ENCODE peak calls at places on chromosomes 3 and 15, in nine cellular contexts. C, G, P, D, T, V, J, Q and U are unnamed samples. For H3K36me3, the result is how much of the 10 kb centered on the place peaks cover.

GRCh38 chr15:66390670-66391069 is 4.0 kb downstream of the MAP2K1 start:
- DNase-seq in C (peak), G (peak), P (no peak), D (no peak), T (peak), V (no peak), J (peak), Q (peak), U (no peak)

GRCh38 chr15:94230886-94231727 is at the start of gene MCTP2:
- DNase-seq in C (peak), G (peak), P (peak), D (peak), T (peak), V (peak), J (peak), Q (peak), U (peak)

GRCh38 chr15:38554354-38554753 is 10.3 kb downstream of the RASGRP1 start:
- DNase-seq in C (no peak), G (no peak), P (no peak), D (no peak), T (no peak), V (no peak), J (no peak), Q (no peak), U (no peak)

GRCh38 chr3:111810909-111811308 is 48.2 kb upstream of the PHLDB2 start:
- DNase-seq in C (no peak), G (no peak), P (no peak), D (no peak), T (no peak), V (peak), J (peak), Q (no peak), U (no peak)

GRCh38 chr15:52699457-52699856 is 20.3 kb upstream of the ATOSA start:
- DNase-seq in C (no peak), G (no peak), P (no peak), D (no peak), T (no peak), V (no peak), J (no peak), Q (no peak), U (no peak)

GRCh38 chr3:187255314-187255713 is 36.2 kb downstream of the MASP1 start:
- DNase-seq in C (no peak), G (no peak), P (no peak), D (no peak), T (no peak), V (no peak), J (no peak), Q (no peak), U (no peak)

GRCh38 chr15:59591372-59591771 is 20.2 kb upstream of the GCNT3 start:
- DNase-seq in C (no peak), G (no peak), P (no peak), D (no peak), T (no peak), V (no peak), J (no peak), Q (no peak), U (no peak)

GRCh38 chr3:6062226-6063187 is 798.4 kb upstream of the GRM7 start:
- DNase-seq in C (no peak), G (no peak), P (no peak), D (no peak), T (peak), V (no peak), J (no peak), Q (no peak), U (no peak)

GRCh38 chr15:95994418-95994817 is 336.1 kb upstream of the NR2F2 start:
- DNase-seq in C (no peak), G (no peak), P (no peak), D (no peak), T (no peak), V (no peak), J (peak), Q (no peak), U (no peak)

GRCh38 chr3:182794806-182795369 is 1.6 kb downstream of the ATP11B start:
- DNase-seq in C (no peak), G (no peak), P (no peak), D (no peak), T (no peak), V (no peak), J (peak), Q (no peak), U (no peak)

GRCh38 chr15:40064231-40064894 is 25.4 kb upstream of the SRP14 start:
- DNase-seq in C (no peak), G (no peak), P (no peak), D (peak), T (no peak), V (no peak), J (no peak), Q (no peak), U (no peak)

GRCh38 chr3:113743006-113743639 is 2.9 kb downstream of the NAA50 start:
- DNase-seq in C (no peak), G (no peak), P (no peak), D (no peak), T (no peak), V (no peak), J (no peak), Q (no peak), U (no peak)

GRCh38 chr15:52290329-52290728 is 5.3 kb downstream of the MYO5C start:
- DNase-seq in C (no peak), G (no peak), P (no peak), D (no peak), T (no peak), V (no peak), J (no peak), Q (no peak), U (no peak)

GRCh38 chr15:43086551-43086950 is 19.3 kb downstream of the UBR1 start:
- DNase-seq in C (no peak), G (no peak), P (no peak), D (peak), T (no peak), V (no peak), J (no peak), Q (no peak), U (no peak)

GRCh38 chr3:107598926-107599754 is 76.4 kb downstream of the BBX start:
- DNase-seq in C (peak), G (peak), P (no peak), D (peak), T (peak), V (peak), J (peak), Q (peak), U (peak)

GRCh38 chr3:113264249-113264648 is 52.9 kb downstream of the BOC start:
- DNase-seq in C (no peak), G (no peak), P (no peak), D (peak), T (no peak), V (no peak), J (no peak), Q (no peak), U (no peak)

GRCh38 chr15:45386420-45386819 is 8.1 kb upstream of the GATM start:
- DNase-seq in C (no peak), G (no peak), P (no peak), D (no peak), T (no peak), V (peak), J (peak), Q (no peak), U (no peak)

GRCh38 chr3:128770387-128770786 is 44.4 kb downstream of the RAB7A start:
- DNase-seq in C (no peak), G (no peak), P (no peak), D (no peak), T (no peak), V (no peak), J (no peak), Q (no peak), U (no peak)

GRCh38 chr3:115836944-115837343 is 213.6 kb downstream of the GAP43 start:
- DNase-seq in C (no peak), G (no peak), P (no peak), D (peak), T (no peak), V (no peak), J (no peak), Q (no peak), U (no peak)

GRCh38 chr3:64218329-64218728 is 6.9 kb downstream of the PRICKLE2 start:
- DNase-seq in C (no peak), G (no peak), P (no peak), D (no peak), T (no peak), V (no peak), J (no peak), Q (no peak), U (no peak)

GRCh38 chr3:139185482-139185881 is 140.8 kb upstream of the PRR23C start:
- DNase-seq in C (no peak), G (no peak), P (no peak), D (no peak), T (no peak), V (no peak), J (no peak), Q (no peak), U (no peak)

GRCh38 chr15:75042730-75043508 is 19.5 kb downstream of the PPCDC start:
- DNase-seq in C (peak), G (peak), P (peak), D (peak), T (peak), V (peak), J (peak), Q (peak), U (peak)
- TF ChIP-seq CTCF in C (peak), G (peak), P (peak), D (peak), T (peak), V (peak), J (peak), Q (peak), U (peak)

GRCh38 chr3:47856669-47857068 is 53.7 kb downstream of the DHX30 start:
- DNase-seq in C (no peak), G (no peak), P (no peak), D (no peak), T (no peak), V (no peak), J (no peak), Q (no peak), U (no peak)

GRCh38 chr3:47855461-47856383 is 52.8 kb downstream of the DHX30 start:
- DNase-seq in C (no peak), G (peak), P (no peak), D (no peak), T (no peak), V (no peak), J (no peak), Q (no peak), U (no peak)

GRCh38 chr3:47863391-47864128 is 60.6 kb downstream of the DHX30 start:
- DNase-seq in C (no peak), G (no peak), P (no peak), D (no peak), T (no peak), V (no peak), J (no peak), Q (no peak), U (no peak)

GRCh38 chr3:47857151-47857550 is 54.2 kb downstream of the DHX30 start:
- DNase-seq in C (no peak), G (no peak), P (no peak), D (no peak), T (no peak), V (no peak), J (no peak), Q (no peak), U (no peak)

GRCh38 chr3:47860206-47860605 is 57.3 kb downstream of the DHX30 start:
- DNase-seq in C (no peak), G (no peak), P (no peak), D (no peak), T (no peak), V (no peak), J (no peak), Q (no peak), U (no peak)
- H3K36me3 ChIP-seq in C (under half), G (half or more), P (half or more), D (under half), T (under half), V (half or more), J (under half), Q (under half), U (under half)

GRCh38 chr3:165339753-165340152 is 143.6 kb upstream of the SLITRK3 start:
- DNase-seq in C (peak), G (no peak), P (no peak), D (peak), T (no peak), V (no peak), J (no peak), Q (no peak), U (no peak)
- TF ChIP-seq CTCF in C (no peak), G (no peak), P (no peak), D (peak), T (peak), V (no peak), J (peak), Q (no peak), U (no peak)

GRCh38 chr3:183845090-183845489 is 19.7 kb upstream of the MAP6D1 start:
- DNase-seq in C (no peak), G (no peak), P (no peak), D (no peak), T (no peak), V (no peak), J (peak), Q (no peak), U (no peak)
- H3K36me3 ChIP-seq in C (under half), G (half or more), P (half or more), D (under half), T (half or more), V (half or more), J (under half), Q (under half), U (half or more)

DNA sequence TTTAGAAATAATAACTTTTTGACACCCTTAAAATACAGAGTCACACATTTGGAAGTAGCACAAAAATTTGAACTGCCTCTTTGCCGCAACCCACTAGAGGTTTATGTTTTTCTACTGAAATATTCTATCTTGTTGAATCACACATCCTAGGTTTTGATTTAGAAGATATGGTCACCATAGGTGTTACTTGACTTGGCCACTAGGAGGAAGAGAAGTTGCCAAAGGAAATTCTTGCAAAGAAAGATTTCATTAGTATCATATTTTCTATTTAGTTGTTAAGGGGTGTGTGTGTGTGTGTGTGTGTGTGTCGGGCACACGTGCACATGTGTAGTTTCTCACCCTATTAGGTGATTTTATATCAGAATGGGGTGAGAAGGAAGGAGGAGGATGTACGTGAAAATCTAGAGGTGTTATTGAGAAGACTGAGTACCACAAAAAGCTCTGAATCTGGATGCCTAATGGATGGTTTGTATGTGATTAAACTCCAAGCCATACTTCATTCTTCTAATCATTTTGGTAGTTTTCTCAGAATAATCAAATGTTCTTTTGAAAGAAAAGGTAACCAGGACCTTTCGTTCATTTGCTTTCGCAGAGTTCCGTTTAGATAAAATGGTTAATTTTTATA is 31.5 kb downstream of the ZFAND6 start:
- DNase-seq in C (no peak), G (no peak), P (no peak), D (no peak), T (no peak), V (no peak), J (no peak), Q (no peak), U (no peak)
- TF ChIP-seq CTCF in C (no peak), G (peak), P (no peak), D (no peak), T (peak), V (peak), J (peak), Q (no peak), U (peak)